ENCODE peak calls at places on chromosomes 2 and 18, in eight cellular contexts. D is CD4-positive, alpha-beta T cell; N is Peyer's patch; L is nephron progenitor cell; M is tibial artery; X is HS-5; J is GM13977; R is stimulated activated CD4-positive, alpha-beta T cell treated with anti-CD3 and anti-CD28 coated beads, TNF-alpha, amount 100 ng/mL, for 4 hours. Q is an unnamed sample.

GRCh38 chr18:47912343-47912742 is 18.1 kb downstream of the SMAD2 start:
- DNase-seq in J (no peak), D (no peak), N (no peak), M (no peak), X (no peak), R (no peak), L (no peak), Q (no peak)

GRCh38 chr2:85704800-85705679 is 10.9 kb downstream of the GNLY start:
- DNase-seq in J (peak; percentile 48), L (no peak), R (no peak), N (no peak), X (no peak), M (peak; percentile 57), D (peak; percentile 17), Q (no peak)

GRCh38 chr2:182186132-182186735 is 200.6 kb downstream of the PPP1R1C start:
- DNase-seq in L (peak; percentile 10), M (no peak), R (no peak), D (no peak), J (peak; percentile 8), X (peak; percentile 53), N (no peak), Q (peak; percentile 58)

GRCh38 chr2:232487385-232488096 is at the start of gene ECEL1:
- DNase-seq in R (no peak), X (no peak), J (peak; percentile 63), D (no peak), L (peak; percentile 68), M (peak; percentile 37), N (peak; percentile 42), Q (no peak)

GRCh38 chr18:75269140-75269676 is 58.6 kb downstream of the TSHZ1 start:
- DNase-seq in X (no peak), N (no peak), L (no peak), M (no peak), D (no peak), J (no peak), R (no peak), Q (peak; percentile 71)

GRCh38 chr18:2508678-2509077 is 62.6 kb downstream of the METTL4 start:
- DNase-seq in L (no peak), M (no peak), R (no peak), N (no peak), D (no peak), J (no peak), X (no peak), Q (no peak)

GRCh38 chr2:25972049-25972823 is 10.1 kb downstream of the KIF3C start:
- DNase-seq in R (no peak), X (no peak), L (no peak), J (no peak), D (no peak), N (no peak), M (no peak), Q (no peak)

GRCh38 chr18:6994719-6995430 is 122.7 kb downstream of the LAMA1 start:
- DNase-seq in R (no peak), M (no peak), X (no peak), L (no peak), D (no peak), N (no peak), J (no peak), Q (no peak)

GRCh38 chr2:123606631-123607030 is 418.5 kb upstream of the CNTNAP5 start:
- DNase-seq in R (no peak), J (no peak), X (no peak), M (no peak), L (no peak), N (no peak), D (no peak), Q (no peak)

GRCh38 chr2:138536302-138536701 is 34.7 kb downstream of the SPOPL start:
- DNase-seq in L (no peak), R (no peak), D (no peak), N (no peak), X (no peak), J (peak; percentile 32), M (no peak), Q (peak; percentile 42)

GRCh38 chr18:47118986-47119385 is 31.3 kb downstream of the HDHD2 start:
- DNase-seq in M (no peak), R (no peak), L (no peak), J (no peak), D (no peak), N (no peak), X (peak; percentile 1), Q (no peak)

GRCh38 chr2:25443766-25444165 is 102.0 kb upstream of the DNMT3A start:
- DNase-seq in M (no peak), D (no peak), J (no peak), N (no peak), R (no peak), X (no peak), L (no peak), Q (no peak)

GRCh38 chr2:67713376-67713775 is 316.2 kb downstream of the ETAA1 start:
- DNase-seq in N (no peak), D (no peak), R (no peak), M (no peak), J (no peak), L (no peak), X (no peak), Q (no peak)

Q was measured in NCI-H1105.